ENCODE peak calls at places on chromosomes 3 and 15, in six cellular contexts. O is activated naive CD4-positive, alpha-beta T cell treated with Interleukin-2 at 50 U/mL for 16 hours; T is suprapubic skin; F is GM12892; H is dorsolateral prefrontal cortex; D is stimulated activated CD4-positive, alpha-beta T cell treated with anti-CD3 and anti-CD28 coated beads, Interleukin-2, amount 100 ng/mL, for 24 hours. K is an unnamed sample.
A peak's percentile ranks its signal among the peaks of the same experiment; 100 is the strongest.

GRCh38 chr3:121707531-121708273 is 41.8 kb downstream of the GOLGB1 start:
- DNase-seq in O (no peak), T (no peak), F (no peak), H (no peak), D (no peak), K (no peak)

GRCh38 chr3:194140520-194141414 is 4.8 kb downstream of the HES1 start:
- DNase-seq in O (peak; percentile 8), T (no peak), F (peak; percentile 46), H (peak; percentile 50), D (peak; percentile 54), K (peak; percentile 88)

GRCh38 chr15:57586661-57587404 is 4.9 kb upstream of the MYZAP start:
- DNase-seq in O (no peak), T (no peak), F (no peak), H (no peak), D (no peak), K (no peak)

GRCh38 chr3:9213019-9213646 is 36.3 kb downstream of the SRGAP3 start:
- DNase-seq in O (no peak), T (no peak), F (no peak), H (no peak), D (no peak), K (no peak)

GRCh38 chr3:171257251-171258179 is 202.7 kb downstream of the TNIK start:
- DNase-seq in O (no peak), T (no peak), F (no peak), H (no peak), D (no peak), K (no peak)

GRCh38 chr3:164375538-164375937 is 702.8 kb downstream of the SI start:
- DNase-seq in O (no peak), T (no peak), F (no peak), H (no peak), D (no peak), K (no peak)

GRCh38 chr15:39127925-39128617 is 452.8 kb upstream of the THBS1 start:
- DNase-seq in O (no peak), T (no peak), F (no peak), H (no peak), D (no peak), K (no peak)

GRCh38 chr3:112815981-112816380 is 30.7 kb downstream of the CD200R1L start:
- DNase-seq in O (no peak), T (no peak), F (no peak), H (no peak), D (no peak), K (no peak)

GRCh38 chr3:139524841-139525538 is 14.6 kb downstream of the RBP1 start:
- DNase-seq in O (no peak), T (peak; percentile 62), F (no peak), H (no peak), D (no peak), K (no peak)

GRCh38 chr15:67225336-67225735 is 29.1 kb downstream of the AAGAB start:
- DNase-seq in O (no peak), T (no peak), F (no peak), H (no peak), D (no peak), K (no peak)

GRCh38 chr3:72099331-72100061 is 314.5 kb upstream of the PROK2 start:
- DNase-seq in O (no peak), T (no peak), F (no peak), H (no peak), D (no peak), K (no peak)

GRCh38 chr3:73447118-73447517 is 177.6 kb downstream of the PDZRN3 start:
- DNase-seq in O (no peak), T (no peak), F (no peak), H (no peak), D (no peak), K (no peak)

GRCh38 chr3:58272891-58273290 is 33.2 kb upstream of the RPP14 start:
- DNase-seq in O (no peak), T (no peak), F (no peak), H (no peak), D (no peak), K (no peak)

GRCh38 chr15:35932541-35932940 is 386.6 kb upstream of the DPH6 start:
- DNase-seq in O (no peak), T (no peak), F (no peak), H (no peak), D (no peak), K (no peak)

K was measured in spleen.